ENCODE peak calls at places on chromosome 13, in five cellular contexts. One of them, this sample, is unnamed.

GRCh38 chr13:43036386-43037220 is 13.2 kb downstream of the DNAJC15 start:
- DNase-seq in AG09319: no peak
- DNase-seq in CD4-positive, alpha-beta T cell: no peak
- DNase-seq in anterior cingulate cortex: peak
- DNase-seq in endothelial cell: no peak
- DNase-seq in this sample: no peak

GRCh38 chr13:79668353-79668752 is 187.4 kb downstream of the NDFIP2 start:
- DNase-seq in AG09319: no peak
- DNase-seq in CD4-positive, alpha-beta T cell: no peak
- DNase-seq in anterior cingulate cortex: no peak
- DNase-seq in endothelial cell: no peak
- DNase-seq in this sample: no peak

GRCh38 chr13:21074601-21075302 is 13.4 kb upstream of the LATS2 start:
- DNase-seq in AG09319: no peak
- DNase-seq in CD4-positive, alpha-beta T cell: no peak
- DNase-seq in anterior cingulate cortex: no peak
- DNase-seq in endothelial cell: peak
- DNase-seq in this sample: no peak

GRCh38 chr13:74414458-74414857 is 280.3 kb upstream of the KLF12 start:
- DNase-seq in AG09319: no peak
- DNase-seq in CD4-positive, alpha-beta T cell: no peak
- DNase-seq in anterior cingulate cortex: no peak
- DNase-seq in endothelial cell: no peak
- DNase-seq in this sample: no peak

GRCh38 chr13:80083516-80084085 is 257.3 kb downstream of the SPRY2 start:
- DNase-seq in AG09319: no peak
- DNase-seq in CD4-positive, alpha-beta T cell: no peak
- DNase-seq in anterior cingulate cortex: peak
- DNase-seq in endothelial cell: no peak
- DNase-seq in this sample: no peak

GRCh38 chr13:34347784-34348573 is 530.0 kb downstream of the RFC3 start:
- DNase-seq in AG09319: no peak
- DNase-seq in CD4-positive, alpha-beta T cell: no peak
- DNase-seq in anterior cingulate cortex: no peak
- DNase-seq in endothelial cell: no peak
- DNase-seq in this sample: no peak

GRCh38 chr13:66477816-66478215 is 752.3 kb downstream of the PCDH9 start:
- DNase-seq in AG09319: no peak
- DNase-seq in CD4-positive, alpha-beta T cell: no peak
- DNase-seq in anterior cingulate cortex: no peak
- DNase-seq in endothelial cell: no peak
- DNase-seq in this sample: no peak

GRCh38 chr13:97179501-97179900 is 42.6 kb upstream of the MBNL2 start:
- DNase-seq in AG09319: no peak
- DNase-seq in CD4-positive, alpha-beta T cell: no peak
- DNase-seq in anterior cingulate cortex: no peak
- DNase-seq in endothelial cell: no peak
- DNase-seq in this sample: no peak

GRCh38 chr13:112735791-112736190 is 46.0 kb downstream of the ATP11A start:
- DNase-seq in AG09319: no peak
- DNase-seq in CD4-positive, alpha-beta T cell: no peak
- DNase-seq in anterior cingulate cortex: no peak
- DNase-seq in endothelial cell: no peak
- DNase-seq in this sample: no peak

GRCh38 chr13:20424959-20425358 is 100.7 kb downstream of the CRYL1 start:
- DNase-seq in AG09319: no peak
- DNase-seq in CD4-positive, alpha-beta T cell: no peak
- DNase-seq in anterior cingulate cortex: no peak
- DNase-seq in endothelial cell: no peak
- DNase-seq in this sample: no peak

GRCh38 chr13:78607409-78608253 is 4.3 kb upstream of the POU4F1 start:
- DNase-seq in AG09319: no peak
- DNase-seq in CD4-positive, alpha-beta T cell: no peak
- DNase-seq in anterior cingulate cortex: no peak
- DNase-seq in endothelial cell: no peak
- DNase-seq in this sample: no peak

GRCh38 chr13:89279374-89279773 is 1608.2 kb downstream of the SLITRK5 start:
- DNase-seq in AG09319: no peak
- DNase-seq in CD4-positive, alpha-beta T cell: no peak
- DNase-seq in anterior cingulate cortex: no peak
- DNase-seq in endothelial cell: no peak
- DNase-seq in this sample: no peak

GRCh38 chr13:67200605-67201004 is 29.5 kb downstream of the PCDH9 start:
- DNase-seq in AG09319: no peak
- DNase-seq in CD4-positive, alpha-beta T cell: no peak
- DNase-seq in anterior cingulate cortex: no peak
- DNase-seq in endothelial cell: no peak
- DNase-seq in this sample: no peak

GRCh38 chr13:91893040-91893439 is 494.6 kb downstream of the GPC5 start:
- DNase-seq in AG09319: no peak
- DNase-seq in CD4-positive, alpha-beta T cell: no peak
- DNase-seq in anterior cingulate cortex: no peak
- DNase-seq in endothelial cell: no peak
- DNase-seq in this sample: no peak

GRCh38 chr13:100506600-100507422 is 81.8 kb downstream of the GGACT start:
- DNase-seq in AG09319: no peak
- DNase-seq in CD4-positive, alpha-beta T cell: no peak
- DNase-seq in anterior cingulate cortex: no peak
- DNase-seq in endothelial cell: no peak
- DNase-seq in this sample: no peak